ENCODE peak calls at places on chromosome 19, in five cellular contexts. R is GM23338, D is cardiac fibroblast, E is lower leg skin, V is BE2C. K is an unnamed sample.

GRCh38 chr19:35715981-35716734 is 1.6 kb upstream of the KMT2B start:
- DNase-seq in E (no peak), V (peak; percentile 46), D (no peak), R (peak; percentile 41), K (no peak)

GRCh38 chr19:4172861-4173473 is 9.4 kb downstream of the SIRT6 start:
- DNase-seq in D (peak; percentile 42), R (peak; percentile 90), V (peak; percentile 52), E (no peak), K (peak; percentile 22)

GRCh38 chr19:3336680-3337523 is 29.5 kb upstream of the NFIC start:
- DNase-seq in E (peak; percentile 77), R (no peak), D (peak; percentile 65), V (no peak), K (peak; percentile 80)

GRCh38 chr19:28537896-28538295 is 675.1 kb downstream of the UQCRFS1 start:
- DNase-seq in R (no peak), E (no peak), V (no peak), D (no peak), K (no peak)

GRCh38 chr19:51158474-51159129 is 16.5 kb downstream of the SIGLEC7 start:
- DNase-seq in V (peak; percentile 69), R (peak; percentile 93), E (peak; percentile 56), D (peak; percentile 47), K (peak; percentile 23)

GRCh38 chr19:13053761-13054604 is 48.7 kb downstream of the LYL1 start:
- DNase-seq in E (peak; percentile 69), V (no peak), D (peak; percentile 95), R (peak; percentile 50), K (peak; percentile 97)

GRCh38 chr19:30696514-30696913 is 324.3 kb downstream of the ZNF536 start:
- DNase-seq in V (peak; percentile 55), D (no peak), R (peak; percentile 85), E (no peak), K (peak; percentile 17)

GRCh38 chr19:13060964-13061927 is 41.4 kb downstream of the LYL1 start:
- DNase-seq in R (peak; percentile 95), E (peak; percentile 78), V (peak; percentile 89), D (peak; percentile 79), K (peak; percentile 79)

GRCh38 chr19:17686592-17687042 is 1.5 kb downstream of the UNC13A start:
- DNase-seq in V (peak; percentile 84), E (no peak), D (peak; percentile 16), R (peak; percentile 90), K (peak; percentile 12)

GRCh38 chr19:43432866-43433673 is 18.4 kb downstream of the TEX101 start:
- DNase-seq in R (peak; percentile 89), V (peak; percentile 67), D (peak; percentile 72), E (peak; percentile 38), K (peak; percentile 58)

GRCh38 chr19:296476-297225 is 5.4 kb upstream of the PLPP2 start:
- DNase-seq in R (no peak), V (no peak), D (no peak), E (peak; percentile 39), K (no peak)

GRCh38 chr19:40533508-40533907 is 43.2 kb upstream of the SHKBP1 start:
- DNase-seq in E (no peak), D (no peak), R (peak; percentile 40), V (no peak), K (no peak)

GRCh38 chr19:2779121-2779740 is 3.8 kb downstream of the SGTA start:
- DNase-seq in V (no peak), D (no peak), R (no peak), E (no peak), K (no peak)

GRCh38 chr19:38735257-38735686 is 9.0 kb downstream of the CAPN12 start:
- DNase-seq in R (peak; percentile 84), D (no peak), V (no peak), E (peak; percentile 22), K (no peak)

GRCh38 chr19:49361438-49362047 is 673 bp downstream of the TEAD2 start:
- DNase-seq in D (peak; percentile 70), V (peak; percentile 67), R (peak; percentile 88), E (peak; percentile 55), K (peak; percentile 81)

GRCh38 chr19:28396259-28396940 is 816.6 kb downstream of the UQCRFS1 start:
- DNase-seq in V (no peak), R (peak; percentile 49), E (no peak), D (no peak), K (no peak)

GRCh38 chr19:29875931-29876330 is 64.1 kb downstream of the CCNE1 start:
- DNase-seq in R (no peak), V (no peak), D (no peak), E (no peak), K (no peak)

GRCh38 chr19:42081584-42082258 is 5.8 kb downstream of the ZNF574 start:
- DNase-seq in R (peak; percentile 46), D (peak; percentile 64), E (no peak), V (peak; percentile 46), K (peak; percentile 56)

GRCh38 chr19:46716013-46716671 is 772 bp downstream of the PRKD2 start:
- DNase-seq in R (peak; percentile 75), V (no peak), D (no peak), E (no peak), K (no peak)

GRCh38 chr19:33171222-33171795 is 22.8 kb upstream of the LRP3 start:
- DNase-seq in R (no peak), E (no peak), V (no peak), D (no peak), K (no peak)

GRCh38 chr19:39671739-39672363 is 16.1 kb downstream of the LGALS16 start:
- DNase-seq in D (peak; percentile 75), E (no peak), V (peak; percentile 37), R (peak; percentile 88), K (peak; percentile 66)

GRCh38 chr19:32977269-32977668 is 5.2 kb downstream of the FAAP24 start:
- DNase-seq in V (no peak), R (no peak), D (peak; percentile 2), E (no peak), K (no peak)

GRCh38 chr19:35088514-35088913 is 27.1 kb upstream of the FXYD3 start:
- DNase-seq in V (no peak), E (no peak), R (no peak), D (peak; percentile 85), K (peak; percentile 46)

DNA sequence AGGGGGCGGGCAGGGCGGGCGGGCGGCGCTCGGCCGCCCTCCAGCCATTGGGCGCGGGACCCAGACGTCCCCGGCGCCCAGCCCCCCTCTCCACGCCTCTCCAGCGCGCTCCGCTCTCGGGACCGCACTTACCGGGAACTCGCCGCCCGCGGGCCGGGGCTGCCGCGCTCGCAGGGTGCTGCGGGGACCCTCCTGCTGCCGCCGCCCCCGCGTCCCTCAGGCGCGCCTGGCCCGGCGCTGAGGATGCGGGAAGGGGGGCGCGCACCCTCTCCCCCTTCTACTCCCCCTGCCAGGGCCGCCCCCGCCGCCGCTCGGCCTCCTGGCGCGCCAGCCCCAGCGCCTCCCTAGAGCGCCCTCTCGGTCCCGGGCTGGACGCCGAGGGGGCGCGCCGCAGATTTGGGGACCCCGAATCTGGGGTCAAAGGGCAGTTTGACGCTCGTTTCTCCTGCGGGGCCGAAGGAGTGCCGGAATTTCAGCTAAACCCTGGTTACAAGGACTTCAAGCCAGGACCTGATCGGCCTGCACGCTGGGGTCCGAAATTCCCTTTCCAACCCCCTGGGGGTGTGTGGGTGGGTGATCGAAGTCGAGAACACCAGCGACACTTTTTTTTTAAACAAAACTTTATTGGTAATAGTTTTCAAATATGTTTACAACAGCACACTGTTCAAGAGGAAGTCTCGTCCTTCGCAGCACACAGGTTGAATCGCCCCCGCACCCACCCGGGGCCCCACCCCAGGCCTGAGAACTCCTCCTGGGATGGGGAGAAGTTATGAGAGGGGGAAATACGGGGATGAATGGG is 734 bp upstream of the SAMD1 start:
- DNase-seq in D (peak; percentile 64), V (peak; percentile 63), E (peak; percentile 55), R (peak; percentile 63), K (peak; percentile 60)
- TF ChIP-seq CTCF in D (peak; percentile 15), V (peak; percentile 31), E (no peak), R (no peak), K (peak; percentile 29)

GRCh38 chr19:55171440-55171839 is 5.0 kb upstream of the DNAAF3 start:
- DNase-seq in R (no peak), D (no peak), E (no peak), V (no peak), K (no peak)

GRCh38 chr19:55174425-55175116 is 5.5 kb downstream of the SYT5 start:
- DNase-seq in E (no peak), R (no peak), D (no peak), V (no peak), K (no peak)

GRCh38 chr19:55173717-55174409 is 6.2 kb downstream of the SYT5 start:
- DNase-seq in D (peak; percentile 53), V (peak; percentile 88), R (peak; percentile 93), E (no peak), K (peak; percentile 80)

GRCh38 chr19:55173186-55173716 is 6.8 kb upstream of the DNAAF3 start:
- DNase-seq in R (no peak), V (no peak), E (no peak), D (no peak), K (no peak)

DNA sequence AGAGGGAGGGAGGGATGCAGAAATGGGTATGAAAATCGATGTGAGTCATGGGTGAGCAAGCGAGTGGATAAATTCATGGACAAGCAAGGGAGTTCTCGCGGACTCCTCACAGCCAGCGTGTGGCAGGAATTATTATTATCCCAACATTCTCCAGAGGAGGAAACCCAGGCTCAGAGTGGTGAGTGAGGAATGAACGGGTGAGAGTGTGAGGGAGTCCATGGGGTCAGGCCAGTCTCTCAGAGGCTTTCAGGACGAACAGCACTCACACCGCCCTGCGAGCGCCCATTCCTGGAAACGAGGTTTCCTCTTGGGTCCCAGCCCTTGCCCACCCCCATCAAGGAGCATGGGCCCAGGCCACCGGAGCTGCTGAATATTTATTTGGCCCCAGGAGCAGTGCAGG is 6.3 kb upstream of the DNAAF3 start:
- DNase-seq in D (peak; percentile 49), V (no peak), R (no peak), E (no peak), K (peak; percentile 76)
- H3K4me3 ChIP-seq in D (peak overlapping the region; percentile 48), V (no peak overlapping the region), R (peak overlapping the region; percentile 85), E (no peak overlapping the region), K (peak overlapping the region; percentile 74)

DNA sequence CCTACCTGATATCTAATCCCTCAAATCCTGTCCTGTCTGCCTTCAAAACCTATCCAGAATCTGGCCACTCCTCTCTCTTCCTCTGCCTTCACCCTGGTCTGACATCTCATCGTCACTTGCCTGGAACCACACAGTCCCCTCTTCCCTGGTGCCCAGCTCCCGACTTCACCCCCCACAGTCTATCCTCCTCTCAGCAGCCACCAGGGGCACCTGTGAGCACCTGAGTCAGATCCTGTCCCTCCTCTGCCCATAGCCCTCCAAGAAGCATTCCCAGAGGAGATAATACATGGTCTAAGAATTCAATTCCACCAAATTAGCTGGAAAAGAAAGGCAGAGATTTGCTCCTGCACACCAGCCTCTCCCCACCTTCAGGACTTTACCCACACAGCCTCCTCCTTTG is 48.9 kb downstream of the ZNRF4 start:
- DNase-seq in D (no peak), V (no peak), R (peak; percentile 56), E (no peak), K (no peak)
- TF ChIP-seq CTCF in D (no peak), V (peak; percentile 35), R (peak; percentile 45), E (no peak), K (no peak)

DNA sequence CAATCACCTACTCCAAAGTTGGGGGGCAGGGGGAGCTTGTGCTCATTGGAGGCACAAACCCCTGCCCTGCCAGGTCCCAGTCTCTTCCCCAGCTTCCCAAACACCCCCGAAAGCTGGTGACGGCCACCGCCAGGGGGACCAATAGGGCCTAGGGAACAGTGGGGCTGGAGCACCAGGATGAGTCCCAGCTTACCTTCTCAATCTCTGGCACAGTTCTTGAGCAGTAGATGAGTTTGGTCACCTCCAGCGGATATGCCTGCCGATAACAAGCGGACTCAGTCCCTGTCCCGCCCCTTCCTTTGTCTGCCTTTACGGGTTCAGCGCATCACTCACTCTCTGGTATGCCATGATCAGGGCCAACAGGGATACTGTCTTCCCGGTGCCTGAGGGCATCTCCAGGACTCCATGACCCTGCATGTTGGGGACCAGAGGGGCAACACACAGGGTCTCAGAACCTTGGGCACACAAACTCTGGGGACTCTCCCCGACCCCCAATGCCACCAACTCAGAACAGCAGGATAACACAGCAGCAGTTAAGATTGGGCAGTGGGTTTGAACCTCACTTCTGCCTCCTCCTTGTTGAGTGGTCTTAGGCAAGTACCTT is 1.5 kb downstream of the ERCC2 start:
- DNase-seq in D (no peak), R (peak; percentile 40), V (no peak), E (no peak), K (no peak)
- H3K4me3 ChIP-seq in D (no peak overlapping the region), R (peak overlapping the region; percentile 89), V (no peak overlapping the region), E (no peak overlapping the region), K (no peak overlapping the region)